ENCODE peak calls at places on chromosome 11, in five cellular contexts. One of them, this sample, is unnamed.

GRCh38 chr11:77244277-77245014 is 57.0 kb downstream of the GDPD4 start:
- DNase-seq in activated naive CD8-positive, alpha-beta T cell treated with anti-CD3 and anti-CD28 coated beads, Interleukin-2, amount 50 U/mL, for 24 hours: no peak
- DNase-seq in stimulated activated CD4-positive, alpha-beta T cell treated with anti-CD3 and anti-CD28 coated beads, Interleukin-15, amount 100 ng/mL, for 1 hour: no peak
- DNase-seq in A673: peak; percentile 89
- DNase-seq in memory B cell: no peak
- DNase-seq in this sample: no peak

GRCh38 chr11:67306769-67307544 is 3.6 kb downstream of the SSH3 start:
- DNase-seq in activated naive CD8-positive, alpha-beta T cell treated with anti-CD3 and anti-CD28 coated beads, Interleukin-2, amount 50 U/mL, for 24 hours: no peak
- DNase-seq in stimulated activated CD4-positive, alpha-beta T cell treated with anti-CD3 and anti-CD28 coated beads, Interleukin-15, amount 100 ng/mL, for 1 hour: no peak
- DNase-seq in A673: no peak
- DNase-seq in memory B cell: no peak
- DNase-seq in this sample: no peak

GRCh38 chr11:121415861-121416260 is 36.3 kb upstream of the SORL1 start:
- DNase-seq in activated naive CD8-positive, alpha-beta T cell treated with anti-CD3 and anti-CD28 coated beads, Interleukin-2, amount 50 U/mL, for 24 hours: no peak
- DNase-seq in stimulated activated CD4-positive, alpha-beta T cell treated with anti-CD3 and anti-CD28 coated beads, Interleukin-15, amount 100 ng/mL, for 1 hour: no peak
- DNase-seq in A673: peak; percentile 16
- DNase-seq in memory B cell: no peak
- DNase-seq in this sample: no peak

GRCh38 chr11:60801194-60801593 is 16.1 kb downstream of the MS4A10 start:
- DNase-seq in activated naive CD8-positive, alpha-beta T cell treated with anti-CD3 and anti-CD28 coated beads, Interleukin-2, amount 50 U/mL, for 24 hours: no peak
- DNase-seq in stimulated activated CD4-positive, alpha-beta T cell treated with anti-CD3 and anti-CD28 coated beads, Interleukin-15, amount 100 ng/mL, for 1 hour: no peak
- DNase-seq in A673: no peak
- DNase-seq in memory B cell: no peak
- DNase-seq in this sample: no peak

GRCh38 chr11:2385156-2386151 is 8.3 kb downstream of the CD81 start:
- DNase-seq in activated naive CD8-positive, alpha-beta T cell treated with anti-CD3 and anti-CD28 coated beads, Interleukin-2, amount 50 U/mL, for 24 hours: no peak
- DNase-seq in stimulated activated CD4-positive, alpha-beta T cell treated with anti-CD3 and anti-CD28 coated beads, Interleukin-15, amount 100 ng/mL, for 1 hour: no peak
- DNase-seq in A673: no peak
- DNase-seq in memory B cell: peak; percentile 56
- DNase-seq in this sample: no peak

GRCh38 chr11:27025312-27025955 is 15.2 kb upstream of the BBOX1 start:
- DNase-seq in activated naive CD8-positive, alpha-beta T cell treated with anti-CD3 and anti-CD28 coated beads, Interleukin-2, amount 50 U/mL, for 24 hours: no peak
- DNase-seq in stimulated activated CD4-positive, alpha-beta T cell treated with anti-CD3 and anti-CD28 coated beads, Interleukin-15, amount 100 ng/mL, for 1 hour: no peak
- DNase-seq in A673: no peak
- DNase-seq in memory B cell: no peak
- DNase-seq in this sample: no peak

GRCh38 chr11:721913-722811 is 16.1 kb downstream of the EPS8L2 start:
- DNase-seq in activated naive CD8-positive, alpha-beta T cell treated with anti-CD3 and anti-CD28 coated beads, Interleukin-2, amount 50 U/mL, for 24 hours: peak; percentile 56
- DNase-seq in stimulated activated CD4-positive, alpha-beta T cell treated with anti-CD3 and anti-CD28 coated beads, Interleukin-15, amount 100 ng/mL, for 1 hour: no peak
- DNase-seq in A673: no peak
- DNase-seq in memory B cell: peak; percentile 72
- DNase-seq in this sample: no peak

GRCh38 chr11:115716577-115717214 is 212.5 kb upstream of the CADM1 start:
- DNase-seq in activated naive CD8-positive, alpha-beta T cell treated with anti-CD3 and anti-CD28 coated beads, Interleukin-2, amount 50 U/mL, for 24 hours: no peak
- DNase-seq in stimulated activated CD4-positive, alpha-beta T cell treated with anti-CD3 and anti-CD28 coated beads, Interleukin-15, amount 100 ng/mL, for 1 hour: no peak
- DNase-seq in A673: peak; percentile 33
- DNase-seq in memory B cell: no peak
- DNase-seq in this sample: no peak

GRCh38 chr11:1351278-1351937 is 38.3 kb upstream of the BRSK2 start:
- DNase-seq in activated naive CD8-positive, alpha-beta T cell treated with anti-CD3 and anti-CD28 coated beads, Interleukin-2, amount 50 U/mL, for 24 hours: peak; percentile 31
- DNase-seq in stimulated activated CD4-positive, alpha-beta T cell treated with anti-CD3 and anti-CD28 coated beads, Interleukin-15, amount 100 ng/mL, for 1 hour: no peak
- DNase-seq in A673: peak; percentile 12
- DNase-seq in memory B cell: no peak
- DNase-seq in this sample: no peak

GRCh38 chr11:3853935-3854659 is 1.4 kb upstream of the STIM1 start:
- DNase-seq in activated naive CD8-positive, alpha-beta T cell treated with anti-CD3 and anti-CD28 coated beads, Interleukin-2, amount 50 U/mL, for 24 hours: peak; percentile 66
- DNase-seq in stimulated activated CD4-positive, alpha-beta T cell treated with anti-CD3 and anti-CD28 coated beads, Interleukin-15, amount 100 ng/mL, for 1 hour: peak; percentile 41
- DNase-seq in A673: no peak
- DNase-seq in memory B cell: peak; percentile 72
- DNase-seq in this sample: no peak

GRCh38 chr11:1326435-1327063 is 17.1 kb upstream of the TOLLIP start:
- DNase-seq in activated naive CD8-positive, alpha-beta T cell treated with anti-CD3 and anti-CD28 coated beads, Interleukin-2, amount 50 U/mL, for 24 hours: no peak
- DNase-seq in stimulated activated CD4-positive, alpha-beta T cell treated with anti-CD3 and anti-CD28 coated beads, Interleukin-15, amount 100 ng/mL, for 1 hour: no peak
- DNase-seq in A673: no peak
- DNase-seq in memory B cell: no peak
- DNase-seq in this sample: no peak

GRCh38 chr11:125910450-125910849 is 6.1 kb downstream of the DDX25 start:
- DNase-seq in activated naive CD8-positive, alpha-beta T cell treated with anti-CD3 and anti-CD28 coated beads, Interleukin-2, amount 50 U/mL, for 24 hours: no peak
- DNase-seq in stimulated activated CD4-positive, alpha-beta T cell treated with anti-CD3 and anti-CD28 coated beads, Interleukin-15, amount 100 ng/mL, for 1 hour: no peak
- DNase-seq in A673: no peak
- DNase-seq in memory B cell: no peak
- DNase-seq in this sample: no peak

GRCh38 chr11:128039140-128040021 is 548.0 kb downstream of the ETS1 start:
- DNase-seq in activated naive CD8-positive, alpha-beta T cell treated with anti-CD3 and anti-CD28 coated beads, Interleukin-2, amount 50 U/mL, for 24 hours: peak; percentile 73
- DNase-seq in stimulated activated CD4-positive, alpha-beta T cell treated with anti-CD3 and anti-CD28 coated beads, Interleukin-15, amount 100 ng/mL, for 1 hour: peak; percentile 40
- DNase-seq in A673: peak; percentile 73
- DNase-seq in memory B cell: no peak
- DNase-seq in this sample: no peak

GRCh38 chr11:1747753-1748466 is 2.5 kb downstream of the IFITM10 start:
- DNase-seq in activated naive CD8-positive, alpha-beta T cell treated with anti-CD3 and anti-CD28 coated beads, Interleukin-2, amount 50 U/mL, for 24 hours: no peak
- DNase-seq in stimulated activated CD4-positive, alpha-beta T cell treated with anti-CD3 and anti-CD28 coated beads, Interleukin-15, amount 100 ng/mL, for 1 hour: no peak
- DNase-seq in A673: no peak
- DNase-seq in memory B cell: no peak
- DNase-seq in this sample: no peak

GRCh38 chr11:36777302-36777701 is 179.3 kb upstream of the RAG2 start:
- DNase-seq in activated naive CD8-positive, alpha-beta T cell treated with anti-CD3 and anti-CD28 coated beads, Interleukin-2, amount 50 U/mL, for 24 hours: no peak
- DNase-seq in stimulated activated CD4-positive, alpha-beta T cell treated with anti-CD3 and anti-CD28 coated beads, Interleukin-15, amount 100 ng/mL, for 1 hour: no peak
- DNase-seq in A673: no peak
- DNase-seq in memory B cell: no peak
- DNase-seq in this sample: no peak

GRCh38 chr11:124086447-124086846 is 28.8 kb upstream of the VWA5A start:
- DNase-seq in activated naive CD8-positive, alpha-beta T cell treated with anti-CD3 and anti-CD28 coated beads, Interleukin-2, amount 50 U/mL, for 24 hours: no peak
- DNase-seq in stimulated activated CD4-positive, alpha-beta T cell treated with anti-CD3 and anti-CD28 coated beads, Interleukin-15, amount 100 ng/mL, for 1 hour: no peak
- DNase-seq in A673: peak; percentile 52
- DNase-seq in memory B cell: no peak
- DNase-seq in this sample: no peak

GRCh38 chr11:120326845-120327281 is 1.8 kb downstream of the TLCD5 start:
- DNase-seq in activated naive CD8-positive, alpha-beta T cell treated with anti-CD3 and anti-CD28 coated beads, Interleukin-2, amount 50 U/mL, for 24 hours: no peak
- DNase-seq in stimulated activated CD4-positive, alpha-beta T cell treated with anti-CD3 and anti-CD28 coated beads, Interleukin-15, amount 100 ng/mL, for 1 hour: no peak
- DNase-seq in A673: no peak
- DNase-seq in memory B cell: no peak
- DNase-seq in this sample: no peak

GRCh38 chr11:101860694-101861371 is 54.0 kb upstream of the CEP126 start:
- DNase-seq in activated naive CD8-positive, alpha-beta T cell treated with anti-CD3 and anti-CD28 coated beads, Interleukin-2, amount 50 U/mL, for 24 hours: peak; percentile 6
- DNase-seq in stimulated activated CD4-positive, alpha-beta T cell treated with anti-CD3 and anti-CD28 coated beads, Interleukin-15, amount 100 ng/mL, for 1 hour: no peak
- DNase-seq in A673: peak; percentile 74
- DNase-seq in memory B cell: peak; percentile 25
- DNase-seq in this sample: peak; percentile 45

GRCh38 chr11:108222686-108223448 is at the start of gene ATM:
- DNase-seq in activated naive CD8-positive, alpha-beta T cell treated with anti-CD3 and anti-CD28 coated beads, Interleukin-2, amount 50 U/mL, for 24 hours: peak; percentile 98
- DNase-seq in stimulated activated CD4-positive, alpha-beta T cell treated with anti-CD3 and anti-CD28 coated beads, Interleukin-15, amount 100 ng/mL, for 1 hour: peak; percentile 98
- DNase-seq in A673: peak; percentile 100
- DNase-seq in memory B cell: peak; percentile 93
- DNase-seq in this sample: peak; percentile 99

GRCh38 chr11:66951927-66952337 is 6.3 kb downstream of the PC start:
- DNase-seq in activated naive CD8-positive, alpha-beta T cell treated with anti-CD3 and anti-CD28 coated beads, Interleukin-2, amount 50 U/mL, for 24 hours: no peak
- DNase-seq in stimulated activated CD4-positive, alpha-beta T cell treated with anti-CD3 and anti-CD28 coated beads, Interleukin-15, amount 100 ng/mL, for 1 hour: no peak
- DNase-seq in A673: peak; percentile 71
- DNase-seq in memory B cell: no peak
- DNase-seq in this sample: no peak

This sample was measured in neuronal stem cell.